ENCODE peak calls at places on chromosomes 5 and 9, in ten cellular contexts. W is breast epithelium, B is MM.1S, G is heart right ventricle, H is upper lobe of left lung, L is sigmoid colon, J is Caco-2, X is uterus, P is aorta, T is BE2C. Z is an unnamed sample.

GRCh38 chr5:138033275-138033808 is 463 bp upstream of the FAM13B start:
- DNase-seq in W (no peak), B (no peak), G (no peak), H (peak; percentile 22), L (no peak), J (no peak), X (no peak), P (no peak), T (no peak), Z (no peak)

GRCh38 chr5:88683506-88684135 is 199.4 kb downstream of the MEF2C start:
- DNase-seq in W (no peak), B (peak; percentile 78), G (no peak), H (no peak), L (no peak), J (peak; percentile 34), X (no peak), P (peak; percentile 45), T (peak; percentile 48), Z (no peak)

GRCh38 chr9:38232895-38233294 is 159.6 kb upstream of the ALDH1B1 start:
- DNase-seq in W (no peak), B (no peak), G (no peak), H (no peak), L (no peak), J (peak; percentile 38), X (no peak), P (no peak), T (no peak), Z (no peak)

GRCh38 chr5:138491284-138491648 is 26.0 kb downstream of the EGR1 start:
- DNase-seq in W (no peak), B (no peak), G (no peak), H (no peak), L (no peak), J (no peak), X (no peak), P (no peak), T (no peak), Z (no peak)

GRCh38 chr5:158277276-158277675 is 418.3 kb upstream of the CLINT1 start:
- DNase-seq in W (no peak), B (no peak), G (no peak), H (no peak), L (no peak), J (no peak), X (no peak), P (no peak), T (no peak), Z (no peak)

GRCh38 chr5:135423158-135423925 is 23.8 kb downstream of the DCANP1 start:
- DNase-seq in W (no peak), B (no peak), G (no peak), H (no peak), L (no peak), J (peak; percentile 42), X (no peak), P (no peak), T (no peak), Z (no peak)

GRCh38 chr9:78031271-78031825 is at the start of gene GNAQ:
- DNase-seq in W (no peak), B (no peak), G (peak; percentile 35), H (no peak), L (peak; percentile 68), J (no peak), X (peak; percentile 36), P (peak; percentile 84), T (peak; percentile 56), Z (no peak)

GRCh38 chr5:41788800-41789395 is 81.3 kb downstream of the OXCT1 start:
- DNase-seq in W (no peak), B (no peak), G (no peak), H (no peak), L (no peak), J (no peak), X (no peak), P (no peak), T (no peak), Z (no peak)

GRCh38 chr5:137836301-137836700 is 31.4 kb upstream of the MYOT start:
- DNase-seq in W (no peak), B (no peak), G (no peak), H (no peak), L (no peak), J (no peak), X (no peak), P (no peak), T (no peak), Z (no peak)

GRCh38 chr5:134148986-134149539 is 27.7 kb downstream of the SKP1 start:
- DNase-seq in W (no peak), B (no peak), G (no peak), H (no peak), L (no peak), J (no peak), X (no peak), P (no peak), T (no peak), Z (no peak)

GRCh38 chr5:134145779-134146581 is 30.8 kb downstream of the SKP1 start:
- DNase-seq in W (peak; percentile 82), B (peak; percentile 70), G (peak; percentile 73), H (peak; percentile 75), L (peak; percentile 84), J (peak; percentile 88), X (peak; percentile 65), P (peak; percentile 91), T (peak; percentile 86), Z (no peak)

GRCh38 chr5:134146651-134147544 is 29.9 kb downstream of the SKP1 start:
- DNase-seq in W (no peak), B (no peak), G (no peak), H (no peak), L (no peak), J (no peak), X (no peak), P (no peak), T (no peak), Z (no peak)

GRCh38 chr5:134149571-134150303 is 27.0 kb downstream of the SKP1 start:
- DNase-seq in W (no peak), B (no peak), G (no peak), H (no peak), L (no peak), J (no peak), X (no peak), P (no peak), T (no peak), Z (no peak)

DNA sequence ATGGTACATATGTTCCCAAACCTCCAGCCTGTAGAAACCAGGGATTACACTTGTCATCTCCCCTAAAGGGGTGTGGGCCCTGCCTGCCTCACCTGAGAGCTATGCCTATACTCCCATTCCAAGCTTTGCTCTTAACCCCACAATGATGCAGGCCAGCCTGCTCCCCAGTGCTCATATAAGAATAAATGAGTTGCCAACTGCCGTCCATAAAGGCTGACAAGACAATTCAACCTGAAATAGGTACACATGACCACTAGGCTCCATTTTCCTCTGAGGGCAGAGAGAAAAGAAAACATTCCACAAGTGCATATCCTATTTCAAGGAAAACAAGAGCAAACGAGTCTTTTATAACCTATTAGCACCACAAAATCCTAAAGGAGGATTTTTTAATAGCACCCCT is 28.4 kb downstream of the SKP1 start:
- DNase-seq in W (no peak), B (no peak), G (no peak), H (no peak), L (no peak), J (no peak), X (no peak), P (no peak), T (no peak), Z (no peak)
- H3K4me1 ChIP-seq in W (peaks cover 12% of the 10 kb centered on the region), B (no peaks in the 10 kb centered on the region), G (peaks cover 46% of the 10 kb centered on the region), H (peaks cover 38% of the 10 kb centered on the region), L (no peaks in the 10 kb centered on the region), J (peaks cover 7% of the 10 kb centered on the region), X (no peaks in the 10 kb centered on the region), P (no peaks in the 10 kb centered on the region), T (no peaks in the 10 kb centered on the region), Z (peaks cover 41% of the 10 kb centered on the region)

DNA sequence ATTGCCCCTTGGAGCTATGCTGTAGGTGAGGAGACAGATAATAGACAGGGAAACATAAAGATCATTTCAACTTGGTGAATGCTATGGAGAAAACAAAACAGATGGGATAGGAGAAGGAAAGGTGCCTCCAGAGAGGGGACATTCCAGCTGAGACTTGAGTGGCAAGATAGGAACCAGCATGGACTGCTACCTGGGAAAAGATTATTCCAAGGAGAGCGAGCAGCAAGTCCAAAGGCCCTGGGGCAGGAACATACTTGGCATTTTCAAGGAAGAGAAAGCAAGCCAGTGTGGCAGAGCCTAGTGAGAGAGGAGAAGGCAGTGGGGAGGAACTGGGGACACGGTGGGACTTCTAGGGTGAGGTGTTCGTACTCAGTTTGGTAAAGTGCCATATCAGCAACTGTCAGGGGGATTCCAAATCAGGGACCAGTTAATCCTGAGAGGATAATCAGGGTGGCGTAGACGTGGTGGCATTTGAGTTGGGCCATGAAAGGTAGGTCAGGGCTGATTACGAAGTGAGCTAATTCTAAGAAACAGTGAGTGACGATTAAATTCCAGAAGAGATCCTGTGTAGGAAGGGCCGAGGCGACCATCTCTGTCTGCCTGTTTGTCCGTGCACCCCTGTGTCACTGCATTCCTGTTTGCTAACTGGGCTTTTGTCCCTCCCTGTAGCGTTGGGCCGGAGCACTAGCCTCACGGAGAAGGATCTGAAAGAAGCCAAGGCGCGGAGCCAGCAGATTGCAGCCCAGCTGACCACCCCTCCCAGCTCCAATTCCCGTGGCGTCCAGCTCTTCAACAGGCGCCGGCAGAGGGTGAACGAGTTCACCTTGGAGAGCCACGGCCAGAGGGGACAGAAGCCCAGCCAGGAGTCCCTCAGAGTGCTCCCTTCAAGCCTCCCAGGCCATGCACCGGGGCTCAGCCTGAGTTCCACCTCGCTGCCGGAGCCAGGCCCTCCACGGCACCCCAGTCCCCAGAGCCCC is 7.1 kb downstream of the SYNPO start:
- DNase-seq in W (no peak), B (no peak), G (peak; percentile 82), H (peak; percentile 66), L (peak; percentile 90), J (no peak), X (peak; percentile 79), P (peak; percentile 92), T (no peak), Z (no peak)
- H3K4me1 ChIP-seq in W (peaks cover 16% of the 10 kb centered on the region), B (no peaks in the 10 kb centered on the region), G (peaks cover 100% of the 10 kb centered on the region), H (peaks cover 27% of the 10 kb centered on the region), L (no peaks in the 10 kb centered on the region), J (peaks cover 19% of the 10 kb centered on the region), X (peaks cover 42% of the 10 kb centered on the region), P (peaks cover 4% of the 10 kb centered on the region), T (peaks cover 37% of the 10 kb centered on the region), Z (peaks cover 6% of the 10 kb centered on the region)

DNA sequence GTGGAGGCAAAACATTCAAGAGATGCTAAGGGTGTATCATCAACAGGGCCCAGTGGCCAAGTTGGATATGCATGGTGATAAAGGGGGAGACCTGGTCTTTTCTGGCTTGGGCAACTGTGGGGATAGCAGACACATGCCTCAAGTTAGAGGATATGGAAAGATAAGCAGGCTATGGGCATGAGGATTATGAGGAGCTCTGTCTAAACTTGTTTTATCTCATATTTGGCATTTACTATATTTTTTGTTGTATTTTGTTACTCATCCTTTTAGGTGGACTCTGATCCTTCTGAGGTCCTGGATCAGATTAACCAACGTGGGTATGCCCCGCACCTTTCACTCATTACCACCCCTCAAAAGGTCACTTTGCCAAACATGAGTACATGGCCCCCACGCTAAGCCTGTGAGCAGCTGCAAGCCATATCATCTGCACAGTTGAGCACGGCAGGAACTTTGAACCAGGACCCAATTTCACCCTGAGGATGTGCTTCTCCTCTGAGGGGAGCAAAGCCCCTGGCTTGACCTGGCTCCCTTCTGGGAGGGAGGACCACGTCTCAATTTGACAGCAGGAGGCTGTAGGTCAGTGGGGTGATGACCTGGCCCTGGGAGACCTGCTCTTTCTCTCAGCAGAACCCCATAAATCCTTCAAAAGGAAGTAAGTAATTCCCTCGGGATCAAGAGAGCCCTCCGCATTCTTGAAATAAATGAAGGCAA is 71.1 kb upstream of the CD180 start:
- DNase-seq in W (no peak), B (no peak), G (peak; percentile 70), H (no peak), L (peak; percentile 77), J (no peak), X (peak; percentile 65), P (no peak), T (peak; percentile 9), Z (no peak)
- H3K4me1 ChIP-seq in W (peaks cover 33% of the 10 kb centered on the region), B (no peaks in the 10 kb centered on the region), G (peaks cover 39% of the 10 kb centered on the region), H (peaks cover 28% of the 10 kb centered on the region), L (no peaks in the 10 kb centered on the region), J (peaks cover 33% of the 10 kb centered on the region), X (peaks cover 19% of the 10 kb centered on the region), P (peaks cover 13% of the 10 kb centered on the region), T (peaks cover 21% of the 10 kb centered on the region), Z (peaks cover 20% of the 10 kb centered on the region)

GRCh38 chr9:136047775-136048559 is 47.1 kb downstream of the NACC2 start:
- DNase-seq in W (no peak), B (no peak), G (no peak), H (no peak), L (peak; percentile 54), J (no peak), X (no peak), P (no peak), T (peak; percentile 12), Z (no peak)
- H3K4me1 ChIP-seq in W (peaks cover 14% of the 10 kb centered on the region), B (no peaks in the 10 kb centered on the region), G (peaks cover 51% of the 10 kb centered on the region), H (peaks cover 38% of the 10 kb centered on the region), L (no peaks in the 10 kb centered on the region), J (peaks cover 17% of the 10 kb centered on the region), X (peaks cover 15% of the 10 kb centered on the region), P (peaks cover 2% of the 10 kb centered on the region), T (peaks cover 5% of the 10 kb centered on the region), Z (peaks cover 18% of the 10 kb centered on the region)